ENCODE peak calls at places on chromosomes 11 and 22, in ten cellular contexts. G is WTC11; M is glutamatergic neuron; B is stimulated activated CD4-positive, alpha-beta T cell treated with anti-CD3 and anti-CD28 coated beads, Interleukin-4, amount 100 ng/mL, for 48 hours; N is stimulated activated naive CD4-positive, alpha-beta T cell treated with Interleukin-2 at 50 U/mL for 16 hours; L is activated T-cell treated with anti-CD3 and anti-CD28 coated beads for 1 hour; C is Jurkat, Clone E6-1; R is activated effector memory CD4-positive, alpha-beta T cell treated with Interleukin-2 at 50 U/mL for 16 hours; Y is dorsolateral prefrontal cortex; D is foreskin fibroblast. X is an unnamed sample.

GRCh38 chr11:87529486-87529885 is 491.8 kb downstream of the TMEM135 start:
- DNase-seq in G (no peak), M (no peak), B (no peak), N (no peak), L (no peak), C (no peak), R (no peak), Y (no peak), D (peak; percentile 2), X (no peak)

GRCh38 chr11:93477684-93478234 is 65.4 kb downstream of the SMCO4 start:
- DNase-seq in G (no peak), M (no peak), B (no peak), N (no peak), L (no peak), C (no peak), R (no peak), Y (no peak), D (peak; percentile 24), X (no peak)

GRCh38 chr11:93585758-93586157 is 42.6 kb upstream of the SMCO4 start:
- DNase-seq in G (no peak), M (no peak), B (no peak), N (no peak), L (no peak), C (no peak), R (no peak), Y (no peak), D (peak; percentile 31), X (no peak)

GRCh38 chr11:72589802-72590761 is 84.1 kb downstream of the PDE2A start:
- DNase-seq in G (peak; percentile 85), M (peak; percentile 81), B (peak; percentile 32), N (peak; percentile 35), L (peak; percentile 32), C (no peak), R (peak; percentile 13), Y (no peak), D (peak; percentile 21), X (no peak)

GRCh38 chr22:23826510-23827350 is 12.1 kb downstream of the DERL3 start:
- DNase-seq in G (no peak), M (no peak), B (no peak), N (no peak), L (no peak), C (no peak), R (no peak), Y (no peak), D (peak; percentile 68), X (no peak)

GRCh38 chr22:32217465-32217864 is 12.6 kb upstream of the RFPL2 start:
- DNase-seq in G (no peak), M (no peak), B (no peak), N (no peak), L (no peak), C (no peak), R (no peak), Y (no peak), D (no peak), X (no peak)

GRCh38 chr22:45268167-45268957 is 16.4 kb upstream of the UPK3A start:
- DNase-seq in G (peak; percentile 90), M (peak; percentile 88), B (no peak), N (peak; percentile 25), L (no peak), C (no peak), R (no peak), Y (no peak), D (peak; percentile 45), X (no peak)

GRCh38 chr22:17954860-17955587 is 69.3 kb downstream of the MICAL3 start:
- DNase-seq in G (no peak), M (no peak), B (no peak), N (no peak), L (no peak), C (no peak), R (no peak), Y (no peak), D (no peak), X (no peak)

GRCh38 chr11:66371627-66372415 is at the start of gene SLC29A2:
- DNase-seq in G (peak; percentile 98), M (peak; percentile 67), B (peak; percentile 72), N (peak; percentile 74), L (peak; percentile 59), C (peak; percentile 80), R (peak; percentile 72), Y (no peak), D (peak; percentile 53), X (no peak)

GRCh38 chr11:16774920-16775603 is 36.6 kb downstream of the C11orf58 start:
- DNase-seq in G (no peak), M (no peak), B (no peak), N (no peak), L (no peak), C (no peak), R (no peak), Y (no peak), D (no peak), X (no peak)

GRCh38 chr11:1130276-1131032 is 27.3 kb upstream of the MUC5AC start:
- DNase-seq in G (no peak), M (no peak), B (no peak), N (no peak), L (no peak), C (no peak), R (no peak), Y (no peak), D (no peak), X (no peak)

GRCh38 chr22:22009661-22010060 is 27.1 kb upstream of the TOP3B start:
- DNase-seq in G (no peak), M (no peak), B (no peak), N (no peak), L (no peak), C (no peak), R (no peak), Y (no peak), D (peak; percentile 9), X (no peak)

GRCh38 chr22:46563381-46564083 is 26.1 kb upstream of the CELSR1 start:
- DNase-seq in G (peak; percentile 82), M (peak; percentile 89), B (peak; percentile 73), N (peak; percentile 68), L (peak; percentile 71), C (peak; percentile 72), R (peak; percentile 65), Y (peak; percentile 52), D (peak; percentile 59), X (no peak)

GRCh38 chr11:58575377-58576020 is at the start of gene LPXN:
- DNase-seq in G (no peak), M (no peak), B (no peak), N (peak; percentile 28), L (peak; percentile 40), C (peak; percentile 85), R (peak; percentile 48), Y (no peak), D (peak; percentile 75), X (no peak)

GRCh38 chr22:38230108-38230825 is 28.5 kb downstream of the MAFF start:
- DNase-seq in G (peak; percentile 41), M (no peak), B (no peak), N (peak; percentile 35), L (no peak), C (peak; percentile 39), R (peak; percentile 32), Y (no peak), D (peak; percentile 73), X (no peak)

GRCh38 chr11:121099885-121100284 is 1.2 kb upstream of the TECTA start:
- DNase-seq in G (no peak), M (no peak), B (no peak), N (no peak), L (no peak), C (no peak), R (no peak), Y (no peak), D (peak; percentile 29), X (no peak)

GRCh38 chr11:47656284-47656915 is 14.0 kb upstream of the MTCH2 start:
- DNase-seq in G (no peak), M (no peak), B (no peak), N (no peak), L (no peak), C (no peak), R (no peak), Y (no peak), D (no peak), X (no peak)

GRCh38 chr11:75867778-75868374 is 52.9 kb downstream of the UVRAG start:
- DNase-seq in G (no peak), M (no peak), B (peak; percentile 24), N (no peak), L (peak; percentile 38), C (peak; percentile 51), R (no peak), Y (no peak), D (peak; percentile 78), X (no peak)

GRCh38 chr11:13963169-13963948 is 836 bp downstream of the SPON1 start:
- DNase-seq in G (peak; percentile 34), M (peak; percentile 36), B (no peak), N (peak; percentile 16), L (no peak), C (no peak), R (peak; percentile 30), Y (no peak), D (peak; percentile 62), X (no peak)

GRCh38 chr22:46007003-46007847 is 30.3 kb upstream of the WNT7B start:
- DNase-seq in G (no peak), M (no peak), B (no peak), N (no peak), L (no peak), C (no peak), R (no peak), Y (no peak), D (peak; percentile 92), X (no peak)

GRCh38 chr11:74937696-74938475 is 11.0 kb downstream of the XRRA1 start:
- DNase-seq in G (no peak), M (no peak), B (no peak), N (no peak), L (no peak), C (no peak), R (no peak), Y (no peak), D (peak; percentile 41), X (no peak)

GRCh38 chr11:86358720-86359119 is 16.0 kb upstream of the CCDC81 start:
- DNase-seq in G (no peak), M (no peak), B (no peak), N (no peak), L (no peak), C (no peak), R (no peak), Y (no peak), D (no peak), X (no peak)

GRCh38 chr22:35330258-35330861 is 30.7 kb downstream of the TOM1 start:
- DNase-seq in G (no peak), M (no peak), B (peak; percentile 59), N (peak; percentile 42), L (peak; percentile 19), C (peak; percentile 88), R (peak; percentile 43), Y (no peak), D (peak; percentile 94), X (no peak)

GRCh38 chr11:30683176-30683575 is 97.0 kb upstream of the MPPED2 start:
- DNase-seq in G (no peak), M (no peak), B (no peak), N (no peak), L (no peak), C (no peak), R (no peak), Y (no peak), D (no peak), X (no peak)

GRCh38 chr11:17985517-17985916 is 27.3 kb downstream of the SERGEF start:
- DNase-seq in G (no peak), M (no peak), B (no peak), N (no peak), L (no peak), C (no peak), R (no peak), Y (no peak), D (peak; percentile 39), X (no peak)

GRCh38 chr11:62124186-62125113 is 639 bp downstream of the INCENP start:
- DNase-seq in G (no peak), M (peak; percentile 47), B (peak; percentile 26), N (no peak), L (no peak), C (no peak), R (no peak), Y (no peak), D (peak; percentile 65), X (no peak)

GRCh38 chr11:78212586-78213371 is 24.1 kb downstream of the USP35 start:
- DNase-seq in G (peak; percentile 3), M (no peak), B (no peak), N (no peak), L (no peak), C (no peak), R (no peak), Y (no peak), D (peak; percentile 55), X (no peak)

GRCh38 chr11:128653828-128654231 is 40.0 kb upstream of the FLI1 start:
- DNase-seq in G (peak; percentile 43), M (no peak), B (no peak), N (no peak), L (no peak), C (no peak), R (no peak), Y (no peak), D (peak; percentile 41), X (no peak)